ENCODE peak calls at places on chromosomes 16 and 17, in four cellular contexts. G, E, N and X are unnamed samples. For H3K4me1, the result is how much of the 10 kb centered on the place peaks cover.

GRCh38 chr17:39576187-39576586 is 31.5 kb downstream of the NEUROD2 start:
- DNase-seq in E (no peak), N (no peak), G (peak), X (no peak)

GRCh38 chr16:89288966-89289365 is 71.5 kb downstream of the ZNF778 start:
- DNase-seq in E (no peak), N (no peak), G (no peak), X (no peak)

GRCh38 chr16:3959148-3959547 is 78.6 kb upstream of the CREBBP start:
- DNase-seq in N (no peak), G (no peak), E (peak), X (no peak)

GRCh38 chr17:40115101-40115436 is 6.7 kb upstream of the MSL1 start:
- DNase-seq in E (no peak), G (no peak), N (no peak), X (no peak)

GRCh38 chr16:55328611-55329569 is 4.9 kb downstream of the IRX6 start:
- DNase-seq in E (no peak), N (no peak), G (no peak), X (no peak)

GRCh38 chr17:73667184-73667959 is 23.1 kb upstream of the SDK2 start:
- DNase-seq in N (no peak), G (no peak), E (no peak), X (peak)

GRCh38 chr16:27774779-27775178 is 224.8 kb downstream of the KATNIP start:
- DNase-seq in E (no peak), N (peak), G (no peak), X (no peak)

GRCh38 chr17:6248061-6248460 is 177.9 kb downstream of the WSCD1 start:
- DNase-seq in E (no peak), N (no peak), G (no peak), X (no peak)

GRCh38 chr17:59763861-59764260 is 56.4 kb downstream of the VMP1 start:
- DNase-seq in G (no peak), E (peak), N (no peak), X (no peak)

GRCh38 chr16:10616744-10617640 is 36.6 kb upstream of the EMP2 start:
- DNase-seq in E (peak), G (no peak), N (peak), X (peak)

GRCh38 chr16:47779201-47780016 is 318.3 kb downstream of the PHKB start:
- DNase-seq in N (no peak), G (no peak), E (peak), X (no peak)

GRCh38 chr16:64375386-64375980 is 746.4 kb downstream of the CDH11 start:
- DNase-seq in G (no peak), N (no peak), E (peak), X (no peak)

GRCh38 chr16:88713568-88714419 is 7.5 kb downstream of the CTU2 start:
- DNase-seq in G (no peak), N (no peak), E (peak), X (no peak)

GRCh38 chr16:4548124-4548523 is 8.0 kb upstream of the C16orf96 start:
- DNase-seq in E (no peak), N (no peak), G (no peak), X (no peak)

GRCh38 chr16:24255446-24256352 is at the start of gene CACNG3:
- DNase-seq in E (peak), N (peak), G (peak), X (no peak)

GRCh38 chr17:71334041-71334781 is 786.6 kb upstream of the SOX9 start:
- DNase-seq in E (peak), N (no peak), G (no peak), X (no peak)

GRCh38 chr17:8186787-8187516 is 3.0 kb downstream of the BORCS6 start:
- DNase-seq in N (peak), G (peak), E (peak), X (peak)

GRCh38 chr16:58333937-58334336 is 39.1 kb upstream of the PRSS54 start:
- DNase-seq in E (no peak), G (no peak), N (no peak), X (no peak)

GRCh38 chr16:89134269-89134668 is 37.3 kb upstream of the CDH15 start:
- DNase-seq in G (no peak), E (no peak), N (no peak), X (no peak)

GRCh38 chr17:36749493-36749892 is 148.1 kb downstream of the MRM1 start:
- DNase-seq in N (no peak), G (no peak), E (no peak), X (no peak)

GRCh38 chr17:20266806-20267458 is 200.4 kb downstream of the LGALS9B start:
- DNase-seq in N (no peak), G (no peak), E (peak), X (no peak)

GRCh38 chr16:57379579-57379978 is 7.3 kb downstream of the CX3CL1 start:
- DNase-seq in G (no peak), E (no peak), N (no peak), X (no peak)

GRCh38 chr17:60442271-60443201 is 20.2 kb downstream of the CHCT1 start:
- DNase-seq in G (no peak), N (no peak), E (peak), X (no peak)

GRCh38 chr16:47018223-47018891 is 44.9 kb upstream of the DNAJA2 start:
- DNase-seq in G (peak), E (peak), N (peak), X (no peak)

GRCh38 chr17:68346448-68346847 is 55.2 kb downstream of the ARSG start:
- DNase-seq in N (no peak), G (no peak), E (no peak), X (no peak)

GRCh38 chr16:52547834-52548215 is 882 bp upstream of the TOX3 start:
- DNase-seq in E (no peak), G (no peak), N (no peak), X (no peak)

GRCh38 chr16:88941051-88941932 is 35.7 kb downstream of the CBFA2T3 start:
- DNase-seq in N (no peak), G (no peak), E (no peak), X (no peak)

GRCh38 chr16:24906199-24906808 is 60.5 kb downstream of the SLC5A11 start:
- DNase-seq in E (peak), G (no peak), N (no peak), X (no peak)

GRCh38 chr17:55285340-55286301 is 20.9 kb downstream of the HLF start:
- DNase-seq in N (peak), G (no peak), E (peak), X (peak)

GRCh38 chr17:82527893-82528292 is 8.4 kb downstream of the FOXK2 start:
- DNase-seq in E (no peak), N (no peak), G (no peak), X (no peak)

GRCh38 chr17:66810951-66811682 is 23.8 kb upstream of the CACNG5 start:
- DNase-seq in E (no peak), N (no peak), G (no peak), X (no peak)

GRCh38 chr17:66809408-66809807 is 25.5 kb upstream of the CACNG5 start:
- DNase-seq in G (no peak), E (no peak), N (no peak), X (no peak)

GRCh38 chr17:66812571-66812970 is 22.3 kb upstream of the CACNG5 start:
- DNase-seq in G (no peak), E (no peak), N (no peak), X (no peak)

GRCh38 chr17:66813314-66813713 is 21.6 kb upstream of the CACNG5 start:
- DNase-seq in E (no peak), G (no peak), N (no peak), X (no peak)

GRCh38 chr17:66811683-66812054 is 23.2 kb upstream of the CACNG5 start:
- DNase-seq in G (no peak), N (no peak), E (no peak), X (no peak)
- H3K4me1 ChIP-seq in G (under half), N (under half), E (under half), X (under half)

GRCh38 chr17:75771334-75772281 is 6.6 kb upstream of the GALK1 start:
- DNase-seq in N (peak), E (peak), G (no peak), X (no peak)

GRCh38 chr17:75774988-75775668 is 9.5 kb upstream of the UNK start:
- DNase-seq in N (no peak), E (peak), G (no peak), X (peak)

GRCh38 chr17:75773121-75773807 is 8.3 kb upstream of the GALK1 start:
- DNase-seq in N (peak), G (no peak), E (no peak), X (no peak)

GRCh38 chr17:75774471-75774987 is 9.5 kb upstream of the GALK1 start:
- DNase-seq in N (peak), E (no peak), G (no peak), X (no peak)

GRCh38 chr17:75773808-75774470 is 8.9 kb upstream of the GALK1 start:
- DNase-seq in G (no peak), E (no peak), N (peak), X (no peak)
- TF ChIP-seq CTCF in G (no peak), E (no peak), N (no peak), X (no peak)

DNA sequence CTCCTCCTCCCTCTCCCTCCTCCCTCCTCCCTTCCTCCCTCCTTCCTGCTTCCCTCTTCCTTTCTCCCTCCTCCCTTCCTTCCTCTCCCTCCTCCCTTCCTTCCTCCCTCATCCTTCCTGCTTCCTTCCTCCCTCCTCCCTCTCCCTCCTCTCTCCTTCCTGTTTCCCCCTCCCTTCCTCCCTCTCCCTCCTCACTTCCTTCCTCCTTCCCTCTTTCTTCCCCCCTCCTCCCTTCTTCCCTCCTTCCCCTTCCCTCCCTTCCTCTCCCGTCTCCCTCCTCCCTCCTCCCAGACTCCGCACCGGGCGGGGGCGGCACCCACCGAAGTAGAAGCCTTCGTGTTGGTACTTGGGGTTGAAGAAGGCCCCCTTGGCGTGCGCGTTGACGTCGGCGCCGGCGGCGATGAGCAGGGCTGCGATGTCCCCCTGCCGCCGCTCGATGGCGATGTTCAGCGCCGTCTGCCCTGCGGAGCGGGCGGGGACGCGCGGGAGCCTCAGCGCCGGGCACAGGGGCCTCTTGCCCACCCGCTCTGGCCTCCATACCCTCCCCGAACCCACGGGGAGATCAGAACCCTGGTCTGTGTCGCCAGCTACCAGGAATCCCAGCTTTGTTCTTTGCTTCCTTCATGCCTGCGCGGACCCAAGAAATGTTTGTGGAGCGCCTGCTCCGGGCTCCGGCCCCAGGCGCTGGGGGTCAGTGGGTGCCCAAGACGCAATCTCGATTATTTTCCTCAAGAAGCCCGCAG is 22.2 kb downstream of the TRPV3 start:
- DNase-seq in N (peak), G (peak), E (peak), X (no peak)
- TF ChIP-seq POLR2A in N (no peak), G (peak), E (no peak), X (no peak)

GRCh38 chr17:16440814-16441629 is 25.7 kb downstream of the TRPV2 start:
- DNase-seq in G (no peak), N (no peak), E (no peak), X (no peak)

GRCh38 chr17:16443390-16444257 is 28.3 kb downstream of the TRPV2 start:
- DNase-seq in N (no peak), E (no peak), G (no peak), X (no peak)

GRCh38 chr17:16442141-16442540 is 26.8 kb downstream of the TRPV2 start:
- DNase-seq in G (no peak), E (no peak), N (no peak), X (no peak)

GRCh38 chr17:16444258-16444886 is 29.0 kb downstream of the TRPV2 start:
- DNase-seq in N (no peak), E (no peak), G (no peak), X (no peak)

GRCh38 chr17:16442594-16443389 is 27.4 kb downstream of the TRPV2 start:
- DNase-seq in G (no peak), N (no peak), E (no peak), X (no peak)
- H3K4me1 ChIP-seq in G (half or more), N (under half), E (under half), X (half or more)

GRCh38 chr16:16143038-16143763 is 80.1 kb downstream of the ABCC6 start:
- DNase-seq in N (no peak), E (no peak), G (peak), X (no peak)
- TF ChIP-seq CTCF in N (no peak), E (peak), G (peak), X (no peak)